ENCODE peak calls at places on chromosomes 3 and 15, in six cellular contexts. E is heart left ventricle, I is A549, G is body of pancreas, O is spleen, U is ovary. D is an unnamed sample.

GRCh38 chr15:60096157-60096556 is 92.0 kb downstream of the FOXB1 start:
- DNase-seq in U (no peak), O (no peak), I (no peak), G (no peak), E (no peak), D (no peak)

GRCh38 chr15:63938486-63939061 is 104.8 kb upstream of the HERC1 start:
- DNase-seq in E (peak; percentile 15), I (no peak), U (no peak), G (no peak), O (no peak), D (no peak)

GRCh38 chr15:100769975-100770340 is 109.7 kb upstream of the ALDH1A3 start:
- DNase-seq in O (peak; percentile 42), I (no peak), U (no peak), G (no peak), E (no peak), D (no peak)

GRCh38 chr3:146050700-146051099 is 110.3 kb downstream of the PLOD2 start:
- DNase-seq in E (no peak), G (no peak), U (no peak), O (no peak), I (no peak), D (no peak)

GRCh38 chr3:43638594-43639447 is 17.0 kb upstream of the ANO10 start:
- DNase-seq in I (no peak), O (peak; percentile 78), G (peak; percentile 55), U (no peak), E (no peak), D (no peak)

GRCh38 chr3:194872669-194872977 is 186.9 kb downstream of the FAM43A start:
- DNase-seq in E (no peak), G (no peak), I (no peak), U (no peak), O (no peak), D (no peak)

GRCh38 chr3:42539871-42540714 is 37.6 kb downstream of the VIPR1 start:
- DNase-seq in I (peak; percentile 53), O (no peak), G (peak; percentile 84), E (peak; percentile 51), U (peak; percentile 29), D (peak; percentile 67)

GRCh38 chr15:72338148-72338547 is 18.2 kb upstream of the CELF6 start:
- DNase-seq in E (no peak), U (no peak), O (no peak), G (no peak), I (no peak), D (no peak)

GRCh38 chr15:39165026-39165706 is 415.7 kb upstream of the THBS1 start:
- DNase-seq in U (no peak), O (no peak), E (no peak), I (no peak), G (no peak), D (no peak)

GRCh38 chr15:89496155-89497098 is at the start of gene RHCG:
- DNase-seq in E (no peak), U (no peak), I (peak; percentile 80), G (peak; percentile 73), O (no peak), D (no peak)

GRCh38 chr3:41405466-41405865 is 206.2 kb downstream of the CTNNB1 start:
- DNase-seq in U (no peak), E (no peak), O (no peak), G (no peak), I (no peak), D (no peak)

GRCh38 chr15:87877114-87877810 is 379.3 kb downstream of the NTRK3 start:
- DNase-seq in U (no peak), G (peak; percentile 9), E (peak; percentile 45), I (no peak), O (no peak), D (no peak)

GRCh38 chr15:32704343-32705076 is 13.3 kb upstream of the GREM1 start:
- DNase-seq in O (no peak), G (no peak), I (no peak), E (no peak), U (no peak), D (no peak)

GRCh38 chr3:142563491-142563997 is 15.0 kb downstream of the ATR start:
- DNase-seq in U (no peak), E (no peak), I (no peak), G (no peak), O (no peak), D (no peak)

GRCh38 chr15:57873564-57874209 is 167.2 kb downstream of the POLR2M start:
- DNase-seq in O (no peak), U (no peak), G (no peak), I (no peak), E (no peak), D (no peak)

GRCh38 chr15:62742409-62743171 is 300.0 kb upstream of the TPM1 start:
- DNase-seq in G (peak; percentile 65), U (peak; percentile 66), E (peak; percentile 51), I (peak; percentile 70), O (no peak), D (peak; percentile 19)

GRCh38 chr15:98452238-98452637 is 196.1 kb upstream of the IGF1R start:
- DNase-seq in U (no peak), G (no peak), E (no peak), I (no peak), O (no peak), D (no peak)

GRCh38 chr15:62389887-62390792 is 225.1 kb upstream of the C2CD4B start:
- DNase-seq in U (peak; percentile 73), O (peak; percentile 91), G (peak; percentile 78), I (peak; percentile 79), E (peak; percentile 81), D (peak; percentile 54)

GRCh38 chr3:101219842-101220560 is 100.4 kb downstream of the IMPG2 start:
- DNase-seq in U (no peak), I (no peak), O (no peak), E (no peak), G (no peak), D (no peak)

GRCh38 chr15:29045717-29046116 is 159.9 kb downstream of the APBA2 start:
- DNase-seq in E (no peak), G (no peak), I (peak; percentile 9), U (no peak), O (peak; percentile 11), D (no peak)

GRCh38 chr3:142691527-142691926 is 32.3 kb upstream of the TRPC1 start:
- DNase-seq in U (no peak), I (no peak), O (no peak), E (no peak), G (no peak), D (no peak)

GRCh38 chr3:185851046-185851445 is 26.2 kb upstream of the IGF2BP2 start:
- DNase-seq in E (no peak), I (no peak), O (no peak), G (no peak), U (no peak), D (no peak)

GRCh38 chr15:56871867-56872266 is 46.6 kb upstream of the TCF12 start:
- DNase-seq in G (no peak), O (no peak), E (no peak), U (no peak), I (no peak), D (no peak)

GRCh38 chr15:57053470-57053869 is 135.0 kb downstream of the TCF12 start:
- DNase-seq in E (no peak), G (no peak), O (no peak), U (no peak), I (no peak), D (no peak)

GRCh38 chr3:45640724-45641361 is 46.3 kb downstream of the LIMD1 start:
- DNase-seq in U (no peak), E (no peak), I (no peak), O (no peak), G (peak; percentile 46), D (no peak)

GRCh38 chr3:14803101-14803980 is 15.4 kb upstream of the FGD5 start:
- DNase-seq in E (no peak), G (no peak), U (no peak), I (peak; percentile 58), O (peak; percentile 71), D (no peak)
- TF ChIP-seq POLR2A in E (no peak), G (no peak), U (no peak), I (no peak), O (no peak), D (no peak)

DNA sequence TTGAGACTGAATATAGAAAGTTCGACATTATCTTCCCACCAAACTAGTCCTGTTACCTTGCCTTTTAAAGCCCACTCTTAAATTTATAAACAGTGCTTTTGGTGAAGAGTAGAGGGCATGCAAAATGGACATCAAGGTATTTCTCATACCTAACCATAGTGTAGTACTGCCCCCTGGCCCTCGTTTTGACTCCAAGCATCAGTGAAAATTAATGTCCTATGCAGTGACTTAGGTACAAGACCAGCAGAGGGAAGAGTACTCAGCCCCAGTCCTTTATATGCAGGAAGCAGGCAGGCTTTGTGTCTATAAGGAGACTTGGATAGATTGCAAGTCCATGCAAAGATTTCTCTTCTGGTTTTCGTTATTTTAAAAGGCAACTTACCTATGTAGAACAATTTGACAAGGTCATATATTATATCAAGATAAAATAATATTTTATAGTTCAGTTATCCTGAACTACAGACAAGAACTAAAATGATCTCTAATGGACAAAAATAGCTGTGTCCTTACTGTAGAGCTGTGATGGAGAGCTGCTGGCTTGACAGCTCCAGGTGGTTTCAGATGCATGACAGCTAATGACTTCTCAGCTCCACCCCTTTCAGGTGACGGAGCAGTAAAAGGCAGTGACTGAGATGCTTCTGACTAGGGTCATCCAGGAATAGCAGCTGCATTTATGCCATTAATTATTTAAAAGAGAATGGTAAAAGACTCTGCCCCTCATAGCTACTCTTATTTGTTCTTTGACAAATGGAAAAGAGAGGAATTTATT is 646.1 kb downstream of the SQOR start:
- DNase-seq in O (no peak), G (peak; percentile 65), U (no peak), I (no peak), E (no peak), D (peak; percentile 31)
- TF ChIP-seq CTCF in O (no peak), G (peak; percentile 29), U (no peak), I (no peak), E (peak; percentile 12), D (no peak)

GRCh38 chr3:99879275-99879674 is 61.6 kb downstream of the CMSS1 start:
- DNase-seq in I (no peak), G (no peak), O (no peak), U (no peak), E (no peak), D (no peak)

GRCh38 chr3:99883138-99883461 is 65.4 kb downstream of the CMSS1 start:
- DNase-seq in I (no peak), G (no peak), E (no peak), U (no peak), O (no peak), D (no peak)

GRCh38 chr3:99882436-99883137 is 64.9 kb downstream of the CMSS1 start:
- DNase-seq in G (no peak), E (no peak), U (no peak), I (no peak), O (no peak), D (no peak)

GRCh38 chr3:99883693-99884092 is 66.0 kb downstream of the CMSS1 start:
- DNase-seq in G (no peak), U (no peak), O (no peak), I (no peak), E (no peak), D (no peak)

DNA sequence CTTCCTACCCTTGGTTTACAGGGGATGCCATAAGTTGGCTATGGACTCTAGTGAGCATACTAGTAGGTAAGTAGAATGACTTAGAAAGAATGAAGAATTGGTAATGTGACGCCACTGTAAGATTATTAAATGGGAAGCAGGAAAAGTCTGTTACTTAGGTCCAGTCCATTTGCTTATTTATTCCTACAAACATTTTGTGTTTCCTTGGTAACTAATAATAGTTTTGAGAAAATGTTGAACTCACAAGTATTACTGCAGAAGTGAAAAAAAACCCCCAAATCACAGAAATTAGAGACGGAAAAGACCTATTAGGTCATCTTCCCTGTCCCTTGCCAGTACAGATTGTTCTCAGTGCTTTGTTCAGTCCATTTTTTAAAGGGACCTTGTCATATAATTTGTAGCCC is 63.5 kb downstream of the CMSS1 start:
- DNase-seq in U (no peak), I (no peak), O (no peak), G (no peak), E (no peak), D (no peak)
- H3K27ac ChIP-seq in U (no peak overlapping the region), I (no peak overlapping the region), O (peak overlapping the region; percentile 74), G (no peak overlapping the region), E (peak overlapping the region; percentile 77), D (peak overlapping the region; percentile 13)

GRCh38 chr3:183636221-183637105 is 1.0 kb downstream of the KLHL24 start:
- DNase-seq in E (peak; percentile 96), O (peak; percentile 97), G (peak; percentile 97), I (peak; percentile 69), U (peak; percentile 88), D (peak; percentile 97)
- TF ChIP-seq POLR2A in E (peak; percentile 68), O (peak; percentile 75), G (peak; percentile 27), I (peak; percentile 50), U (no peak), D (peak; percentile 79)

D was measured in prostate gland.